ENCODE peak calls at places on chromosomes 5 and 9, in six cellular contexts. W is HL-60, F is SK-N-SH, T is K562, A is HepG2, K is HCT116. H is an unnamed sample.

GRCh38 chr9:125409217-125409636 is 147.6 kb downstream of the GAPVD1 start:
- DNase-seq in W (no peak), F (no peak), T (peak; percentile 45), A (no peak), K (peak; percentile 86), H (no peak)

GRCh38 chr5:89053547-89053946 is 170.6 kb upstream of the MEF2C start:
- DNase-seq in W (no peak), F (no peak), T (no peak), A (no peak), K (no peak), H (no peak)

GRCh38 chr9:90044710-90045151 is 439.9 kb downstream of the GADD45G start:
- DNase-seq in W (no peak), F (no peak), T (no peak), A (peak; percentile 5), K (peak; percentile 7), H (peak; percentile 88)

GRCh38 chr5:131068893-131069643 is 96.0 kb downstream of the HINT1 start:
- DNase-seq in W (no peak), F (no peak), T (no peak), A (no peak), K (no peak), H (no peak)

GRCh38 chr5:149708981-149709594 is 21.0 kb upstream of the PPARGC1B start:
- DNase-seq in W (no peak), F (no peak), T (no peak), A (no peak), K (no peak), H (no peak)

GRCh38 chr5:116970318-116970717 is 395.7 kb upstream of the SEMA6A start:
- DNase-seq in W (no peak), F (peak; percentile 58), T (no peak), A (no peak), K (no peak), H (no peak)

GRCh38 chr5:28344803-28345433 is 1306.5 kb upstream of the CDH9 start:
- DNase-seq in W (peak; percentile 30), F (peak; percentile 5), T (peak; percentile 8), A (peak; percentile 35), K (no peak), H (peak; percentile 25)

GRCh38 chr9:14271078-14271673 is 42.8 kb downstream of the NFIB start:
- DNase-seq in W (no peak), F (peak; percentile 59), T (peak; percentile 6), A (peak; percentile 64), K (no peak), H (no peak)

GRCh38 chr9:36214571-36214970 is 23.9 kb downstream of the CLTA start:
- DNase-seq in W (no peak), F (peak; percentile 27), T (no peak), A (no peak), K (no peak), H (no peak)

GRCh38 chr9:131290039-131290766 is 680 bp downstream of the PLPP7 start:
- DNase-seq in W (no peak), F (peak; percentile 80), T (no peak), A (no peak), K (no peak), H (no peak)

GRCh38 chr5:131536211-131536826 is 98.7 kb downstream of the RAPGEF6 start:
- DNase-seq in W (no peak), F (no peak), T (peak; percentile 39), A (no peak), K (no peak), H (no peak)

GRCh38 chr5:89277791-89278190 is 394.8 kb upstream of the MEF2C start:
- DNase-seq in W (no peak), F (no peak), T (no peak), A (no peak), K (no peak), H (no peak)

GRCh38 chr5:42772265-42772993 is 15.8 kb downstream of the CCDC152 start:
- DNase-seq in W (no peak), F (no peak), T (no peak), A (no peak), K (no peak), H (no peak)

GRCh38 chr9:96382175-96382574 is 1.3 kb downstream of the SLC35D2 start:
- DNase-seq in W (no peak), F (no peak), T (no peak), A (peak; percentile 20), K (peak; percentile 35), H (no peak)

GRCh38 chr5:107484261-107484660 is 186.5 kb downstream of the EFNA5 start:
- DNase-seq in W (no peak), F (no peak), T (no peak), A (no peak), K (no peak), H (no peak)

GRCh38 chr5:172093965-172094364 is 87.5 kb upstream of the FBXW11 start:
- DNase-seq in W (no peak), F (peak; percentile 71), T (no peak), A (no peak), K (no peak), H (no peak)

GRCh38 chr9:106784076-106784475 is 78.9 kb upstream of the ZNF462 start:
- DNase-seq in W (no peak), F (no peak), T (no peak), A (no peak), K (no peak), H (no peak)

GRCh38 chr5:78720234-78720985 is 71.8 kb upstream of the LHFPL2 start:
- DNase-seq in W (no peak), F (no peak), T (no peak), A (no peak), K (no peak), H (no peak)

GRCh38 chr5:156149203-156149602 is 177.8 kb upstream of the SGCD start:
- DNase-seq in W (no peak), F (no peak), T (no peak), A (no peak), K (no peak), H (no peak)

GRCh38 chr5:177327539-177328522 is 16.1 kb upstream of the MXD3 start:
- DNase-seq in W (no peak), F (no peak), T (no peak), A (peak; percentile 68), K (no peak), H (no peak)

GRCh38 chr9:107484117-107484723 is 5.3 kb downstream of the KLF4 start:
- DNase-seq in W (peak; percentile 65), F (peak; percentile 52), T (peak; percentile 50), A (peak; percentile 68), K (peak; percentile 64), H (no peak)

GRCh38 chr9:81636280-81636653 is 53.1 kb downstream of the TLE1 start:
- DNase-seq in W (no peak), F (no peak), T (no peak), A (no peak), K (no peak), H (no peak)

GRCh38 chr9:134593286-134593685 is 48.3 kb upstream of the COL5A1 start:
- DNase-seq in W (no peak), F (no peak), T (no peak), A (no peak), K (no peak), H (no peak)

GRCh38 chr5:42881416-42882109 is 69.9 kb upstream of the SELENOP start:
- DNase-seq in W (no peak), F (no peak), T (no peak), A (no peak), K (no peak), H (no peak)

GRCh38 chr5:16539169-16539666 is 73.6 kb upstream of the ZNF622 start:
- DNase-seq in W (no peak), F (no peak), T (no peak), A (peak; percentile 57), K (no peak), H (no peak)

GRCh38 chr9:98020471-98021145 is 35.9 kb upstream of the NANS start:
- DNase-seq in W (no peak), F (no peak), T (no peak), A (no peak), K (no peak), H (no peak)

GRCh38 chr9:21402387-21403247 is 6.3 kb upstream of the IFNA8 start:
- DNase-seq in W (no peak), F (peak; percentile 21), T (no peak), A (no peak), K (no peak), H (no peak)
- TF ChIP-seq REST in W (no peak), F (no peak), T (no peak), A (no peak), K (no peak), H (no peak)

DNA sequence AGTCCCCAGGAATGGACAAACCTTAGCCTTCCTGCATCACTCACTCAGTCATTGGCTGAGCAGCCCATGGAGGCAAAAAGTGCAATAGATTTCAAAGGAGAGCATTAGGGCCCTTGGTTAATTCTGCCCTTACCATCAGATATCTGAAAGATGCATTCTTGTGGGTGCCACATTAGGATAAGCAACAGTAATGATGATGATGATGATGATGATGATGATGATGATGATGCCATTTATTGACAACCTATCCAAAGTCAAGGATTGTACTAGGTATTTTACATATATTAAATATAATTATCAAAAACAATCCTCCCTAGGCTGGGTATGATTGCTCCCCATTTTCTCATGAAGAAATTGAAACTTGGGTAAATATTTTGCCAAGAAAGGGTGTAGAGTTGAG is 9.6 kb upstream of the MED10 start:
- DNase-seq in W (no peak), F (no peak), T (no peak), A (no peak), K (no peak), H (no peak)
- TF ChIP-seq POLR2AphosphoS5 in W (no peak), F (no peak), T (no peak), A (no peak), K (no peak), H (no peak)

DNA sequence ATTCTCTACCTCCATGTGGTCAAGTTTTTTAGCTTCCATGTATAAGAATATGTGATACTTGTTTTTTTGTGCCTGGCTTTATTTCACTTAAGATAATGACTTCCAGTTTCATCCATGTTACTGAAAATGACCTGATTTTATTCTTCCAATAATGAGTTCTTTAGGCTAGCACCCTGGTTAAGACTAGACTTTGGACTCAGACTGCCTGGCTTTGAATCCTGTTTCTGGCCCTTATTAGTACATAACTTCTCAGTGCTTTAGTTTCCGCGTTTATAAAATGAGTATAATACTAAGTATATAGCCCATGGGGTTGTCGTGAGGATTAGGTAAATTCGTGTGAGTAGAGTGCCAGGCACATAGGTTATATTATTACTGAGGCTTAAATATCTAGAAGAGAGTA is 18.5 kb downstream of the KIAA1958 start:
- DNase-seq in W (no peak), F (no peak), T (no peak), A (peak; percentile 20), K (no peak), H (no peak)
- H3K27ac ChIP-seq in W (no peak overlapping the region), F (no peak overlapping the region), T (no peak overlapping the region), A (peak overlapping the region; percentile 58), K (no peak overlapping the region), H (no peak overlapping the region)

DNA sequence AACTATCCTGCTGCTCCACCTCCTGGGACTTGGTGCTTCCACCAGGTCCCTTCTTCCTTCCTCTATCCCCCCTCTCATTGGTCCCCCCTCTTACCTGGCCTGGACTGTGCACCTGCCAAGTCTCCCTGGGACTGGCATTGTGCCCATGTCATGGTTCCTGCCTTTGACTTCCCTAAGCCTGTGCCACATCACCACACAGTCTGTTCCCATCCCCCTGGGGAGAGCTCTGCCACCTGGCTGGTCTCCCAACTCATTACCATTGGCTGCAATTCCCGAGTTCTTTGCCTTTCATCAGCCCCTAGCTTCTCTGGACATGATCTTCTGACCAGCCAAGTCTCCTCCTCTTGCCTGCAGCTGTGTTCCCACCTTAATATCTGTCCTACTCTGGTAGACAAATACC is 180.3 kb downstream of the SREK1 start:
- DNase-seq in W (no peak), F (no peak), T (no peak), A (no peak), K (no peak), H (no peak)
- TF ChIP-seq REST in W (no peak), F (no peak), T (no peak), A (no peak), K (no peak), H (no peak)

GRCh38 chr5:68171101-68171558 is 44.4 kb upstream of the PIK3R1 start:
- DNase-seq in W (no peak), F (no peak), T (no peak), A (no peak), K (no peak), H (no peak)
- TF ChIP-seq POLR2AphosphoS5 in W (no peak), F (no peak), T (no peak), A (no peak), K (no peak), H (no peak)

H was measured in Panc1.